ENCODE peak calls at places on chromosomes 12 and 14, in nine cellular contexts. H is A549, O is fibroblast of pulmonary artery, I is Caco-2, U is cardiac muscle cell, Z is GM06990, J is tibial artery, S is left ventricle myocardium inferior, Q is fibroblast of mammary gland. R is an unnamed sample.

GRCh38 chr14:24177041-24177825 is 5.4 kb downstream of the REC8 start:
- DNase-seq in I (no peak), U (no peak), Q (no peak), Z (no peak), O (no peak), H (no peak), S (no peak), J (no peak), R (no peak)

GRCh38 chr12:99278899-99279298 is 368.7 kb upstream of the GARIN6 start:
- DNase-seq in Q (no peak), J (no peak), U (no peak), Z (no peak), O (no peak), H (no peak), S (no peak), I (no peak), R (no peak)

GRCh38 chr14:50083467-50084337 is 32.7 kb downstream of the VCPKMT start:
- DNase-seq in U (no peak), Q (no peak), J (no peak), Z (peak), H (no peak), O (no peak), S (no peak), I (no peak), R (no peak)

GRCh38 chr14:62661818-62662217 is 383.4 kb downstream of the KCNH5 start:
- DNase-seq in O (peak), H (no peak), U (peak), Q (peak), J (no peak), Z (no peak), I (no peak), S (no peak), R (no peak)

GRCh38 chr12:3106564-3106963 is 29.4 kb downstream of the TSPAN9 start:
- DNase-seq in I (no peak), U (no peak), O (no peak), Z (no peak), S (no peak), J (no peak), H (no peak), Q (no peak), R (no peak)

GRCh38 chr14:90518941-90519256 is 122.1 kb downstream of the CALM1 start:
- DNase-seq in I (peak), J (no peak), H (no peak), U (peak), S (no peak), O (no peak), Q (peak), Z (peak), R (no peak)

GRCh38 chr14:97916669-97917068 is 1119.5 kb downstream of the VRK1 start:
- DNase-seq in S (no peak), O (no peak), I (no peak), U (no peak), Q (no peak), J (no peak), Z (no peak), H (no peak), R (no peak)

GRCh38 chr12:116174904-116175303 is 102.6 kb downstream of the MED13L start:
- DNase-seq in Z (no peak), U (no peak), Q (no peak), H (no peak), O (no peak), S (no peak), J (no peak), I (no peak), R (no peak)

GRCh38 chr12:42686514-42687172 is 97.1 kb upstream of the PRICKLE1 start:
- DNase-seq in H (no peak), S (no peak), O (no peak), Z (no peak), J (no peak), I (no peak), Q (peak), U (no peak), R (no peak)

GRCh38 chr14:104932676-104933631 is 8.3 kb downstream of the PLD4 start:
- DNase-seq in S (peak), Z (peak), I (peak), U (peak), Q (peak), H (peak), O (peak), J (peak), R (peak)

GRCh38 chr12:105040476-105040875 is 43.8 kb downstream of the ALDH1L2 start:
- DNase-seq in O (no peak), S (no peak), Z (no peak), H (no peak), I (peak), J (no peak), U (no peak), Q (no peak), R (no peak)

GRCh38 chr12:30965613-30965985 is 39.1 kb downstream of the TSPAN11 start:
- DNase-seq in Q (no peak), J (no peak), I (peak), S (no peak), H (peak), O (peak), Z (no peak), U (no peak), R (no peak)

GRCh38 chr14:45091696-45092095 is 7.8 kb downstream of the PRPF39 start:
- DNase-seq in I (no peak), Q (peak), U (peak), S (no peak), Z (no peak), H (no peak), J (no peak), O (peak), R (no peak)

GRCh38 chr12:117321572-117321971 is 39.9 kb downstream of the NOS1 start:
- DNase-seq in Z (no peak), J (no peak), S (no peak), U (no peak), H (no peak), O (no peak), Q (peak), I (no peak), R (no peak)

GRCh38 chr12:120254809-120255208 is 10.7 kb downstream of the PXN start:
- DNase-seq in O (peak), Z (no peak), J (no peak), U (no peak), H (no peak), S (no peak), Q (no peak), I (no peak), R (no peak)

GRCh38 chr14:74921053-74921620 is 1.9 kb downstream of the RPS6KL1 start:
- DNase-seq in U (no peak), J (no peak), S (no peak), Z (no peak), I (no peak), H (no peak), Q (no peak), O (no peak), R (no peak)

GRCh38 chr12:52080403-52081201 is 1.1 kb downstream of the SMIM41 start:
- DNase-seq in O (no peak), J (no peak), Z (no peak), Q (no peak), S (no peak), U (no peak), H (no peak), I (no peak), R (no peak)
- H3K4me3 ChIP-seq in O (no peak), J (no peak), Z (no peak), Q (no peak), S (peak), U (no peak), H (no peak), I (no peak), R (no peak)

DNA sequence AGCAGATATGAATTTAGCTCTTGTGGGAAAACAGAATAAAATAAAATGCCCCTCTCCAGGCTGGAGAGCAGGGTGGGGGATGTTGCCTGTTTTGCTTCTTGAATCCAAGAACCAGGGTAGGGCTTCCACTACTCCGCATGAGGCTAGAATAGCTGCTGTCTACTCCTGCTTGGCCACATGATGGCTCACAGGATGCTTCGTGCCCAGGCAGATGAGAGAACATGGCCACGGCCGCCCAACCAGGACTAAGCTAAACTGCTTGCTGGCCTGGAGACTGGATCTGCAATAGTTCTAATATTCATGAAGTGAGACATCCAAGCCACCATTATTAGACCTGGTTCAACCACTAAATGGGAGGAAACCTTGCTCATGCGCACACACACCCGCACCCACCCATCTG is 122.2 kb upstream of the METAP2 start:
- DNase-seq in I (no peak), Q (peak), O (no peak), S (peak), J (peak), H (no peak), Z (no peak), U (peak), R (no peak)
- TF ChIP-seq CTCF in I (no peak), Q (no peak), O (no peak), S (peak), J (peak), H (no peak), Z (no peak), U (no peak), R (no peak)

GRCh38 chr14:22871962-22872832 is 657 bp downstream of the LRP10 start:
- DNase-seq in Z (peak), S (peak), Q (peak), U (peak), I (peak), H (peak), J (peak), O (peak), R (no peak)

GRCh38 chr14:22871200-22871961 is at the start of gene LRP10:
- DNase-seq in O (peak), J (peak), I (peak), H (peak), U (peak), Q (peak), S (peak), Z (peak), R (no peak)

GRCh38 chr14:22875003-22875747 is 3.6 kb downstream of the LRP10 start:
- DNase-seq in J (no peak), I (no peak), S (no peak), U (no peak), H (no peak), O (no peak), Q (no peak), Z (no peak), R (no peak)

GRCh38 chr14:22870811-22871199 is 735 bp upstream of the LRP10 start:
- DNase-seq in U (no peak), Z (no peak), Q (no peak), J (no peak), S (no peak), H (no peak), I (no peak), O (no peak), R (no peak)

DNA sequence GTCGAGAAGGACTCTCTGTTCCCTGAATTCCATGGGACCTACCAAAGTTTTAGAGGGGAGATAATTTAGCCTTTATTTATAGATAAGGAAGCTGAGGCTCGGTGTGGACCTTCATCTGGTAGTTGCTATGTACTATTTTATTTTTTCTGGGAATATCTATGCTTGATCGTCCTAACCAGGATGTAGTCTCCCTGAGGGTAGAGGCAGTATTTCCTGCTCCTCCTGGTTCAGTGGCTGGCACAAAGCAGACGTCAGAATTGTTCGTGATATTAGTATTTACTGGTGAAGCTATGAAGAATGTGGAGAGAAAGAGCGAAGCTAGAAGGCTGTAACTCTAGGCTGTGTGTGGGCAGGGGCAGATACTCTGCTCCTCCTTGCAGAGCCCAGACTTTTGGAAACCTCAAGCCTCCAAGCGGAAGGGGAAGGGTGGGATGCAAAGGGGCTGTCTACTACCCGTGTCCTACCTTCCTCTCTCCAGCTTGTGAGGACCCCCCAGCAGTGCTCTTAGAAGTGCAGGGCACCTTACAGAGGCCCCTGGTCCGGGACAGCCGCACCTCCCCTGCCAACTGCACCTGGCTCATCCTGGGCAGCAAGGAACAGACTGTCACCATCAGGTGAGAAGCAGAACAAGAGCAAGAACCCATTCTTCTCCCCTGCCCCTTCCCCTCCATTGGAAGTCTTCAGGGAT is 1.4 kb downstream of the LRP10 start:
- DNase-seq in O (peak), Z (no peak), U (no peak), S (no peak), H (no peak), J (no peak), Q (peak), I (no peak), R (no peak)
- H3K4me3 ChIP-seq in O (peak), Z (peak), U (peak), S (peak), H (peak), J (peak), Q (peak), I (peak), R (peak)

DNA sequence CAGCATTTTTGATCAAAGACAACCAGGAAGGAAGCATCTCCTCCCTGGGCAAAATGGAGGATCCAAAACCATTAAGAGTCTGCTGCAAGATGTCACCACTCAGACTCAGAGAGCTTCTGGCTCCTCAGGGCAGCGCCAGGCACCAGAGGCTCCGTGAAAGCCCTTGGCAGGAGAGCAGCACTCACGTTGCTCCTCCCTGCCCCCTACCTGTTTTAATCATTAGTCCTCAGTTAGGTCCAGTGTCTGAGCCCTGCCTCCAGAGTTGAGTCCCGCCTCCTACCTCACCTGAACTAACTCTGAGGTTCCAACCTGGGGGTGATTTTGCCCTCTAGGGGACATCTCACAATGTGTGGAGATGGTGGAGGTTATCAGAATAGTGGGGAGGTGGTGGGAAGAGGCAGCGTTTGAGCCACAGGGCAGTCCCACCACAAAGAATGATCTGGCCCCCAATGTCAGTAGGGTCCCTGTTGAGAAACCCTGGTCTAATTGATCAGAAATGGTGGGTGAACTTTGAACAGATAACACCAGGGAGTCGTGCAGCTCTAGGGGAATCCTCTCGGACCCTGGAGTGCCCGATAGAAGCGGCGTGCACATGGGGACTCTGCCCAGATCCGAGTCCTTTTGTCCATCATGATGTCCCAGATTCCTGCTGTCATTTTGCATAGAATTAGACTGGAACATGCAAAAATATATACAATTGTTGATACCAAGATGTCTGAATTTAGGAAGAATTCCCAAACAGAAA is 156.7 kb upstream of the DIO3 start:
- DNase-seq in U (peak), S (no peak), Z (no peak), H (no peak), J (no peak), O (no peak), Q (no peak), I (no peak), R (no peak)
- TF ChIP-seq CTCF in U (no peak), S (no peak), Z (no peak), H (no peak), J (no peak), O (no peak), Q (no peak), I (no peak), R (no peak)

R was measured in BJ.